ENCODE peak calls at places on chromosomes 7 and 10, in seven cellular contexts. E is neuronal stem cell, O is H1, J is IMR-90, W is H9, U is mesenchymal stem cell, F is trophoblast cell. Q is an unnamed sample.

GRCh38 chr10:102509387-102509786 is 5.6 kb downstream of the SUFU start:
- DNase-seq in J (peak), W (no peak), U (no peak), E (no peak), O (no peak), F (peak), Q (no peak)

GRCh38 chr7:1933066-1933835 is 263.2 kb downstream of the ELFN1 start:
- DNase-seq in F (no peak), W (no peak), U (no peak), E (no peak), J (no peak), O (no peak), Q (peak)

GRCh38 chr7:42617781-42618457 is 294.0 kb downstream of the C7orf25 start:
- DNase-seq in F (no peak), U (no peak), J (no peak), W (peak), E (peak), O (no peak), Q (peak)

GRCh38 chr10:71719464-71720303 is at the start of gene C10orf105:
- DNase-seq in E (no peak), O (no peak), F (no peak), U (no peak), J (no peak), W (peak), Q (peak)

GRCh38 chr7:31120800-31121513 is 68.8 kb downstream of the ADCYAP1R1 start:
- DNase-seq in O (no peak), J (no peak), E (no peak), W (no peak), U (no peak), F (no peak), Q (no peak)

GRCh38 chr7:1721047-1721687 is 51.1 kb downstream of the ELFN1 start:
- DNase-seq in J (peak), E (no peak), W (no peak), F (no peak), U (no peak), O (no peak), Q (no peak)

GRCh38 chr10:103828107-103828506 is 27.3 kb downstream of the SH3PXD2A start:
- DNase-seq in O (no peak), U (no peak), E (no peak), W (no peak), F (peak), J (no peak), Q (no peak)

GRCh38 chr7:100065452-100066186 is 15.9 kb downstream of the ZNF3 start:
- DNase-seq in O (no peak), J (peak), F (no peak), E (no peak), U (peak), W (no peak), Q (no peak)

GRCh38 chr7:23873306-23873705 is 163.3 kb downstream of the STK31 start:
- DNase-seq in F (peak), W (no peak), J (no peak), U (no peak), O (no peak), E (no peak), Q (no peak)

GRCh38 chr10:29332061-29332760 is 43.3 kb downstream of the LYZL1 start:
- DNase-seq in W (no peak), O (no peak), J (no peak), U (no peak), F (no peak), E (no peak), Q (no peak)

GRCh38 chr10:122548699-122549098 is 11.9 kb upstream of the DMBT1 start:
- DNase-seq in U (no peak), E (no peak), F (no peak), W (no peak), J (no peak), O (no peak), Q (peak)

GRCh38 chr10:19245889-19246841 is 197.6 kb downstream of the MALRD1 start:
- DNase-seq in J (peak), O (no peak), E (no peak), U (no peak), F (no peak), W (no peak), Q (peak)

GRCh38 chr7:157188091-157188665 is 49.5 kb downstream of the UBE3C start:
- DNase-seq in E (no peak), O (no peak), W (no peak), F (no peak), J (no peak), U (no peak), Q (no peak)

GRCh38 chr10:9608592-9608991 is 1409.1 kb upstream of the CELF2 start:
- DNase-seq in O (no peak), J (peak), W (no peak), U (peak), F (peak), E (no peak), Q (peak)

GRCh38 chr7:95723583-95724180 is 48.7 kb upstream of the DYNC1I1 start:
- DNase-seq in E (peak), J (peak), W (peak), F (peak), U (peak), O (peak), Q (peak)

GRCh38 chr10:89302628-89303027 is 782 bp downstream of the IFIT2 start:
- DNase-seq in U (no peak), J (no peak), O (no peak), W (no peak), F (no peak), E (no peak), Q (no peak)

GRCh38 chr7:130875901-130876300 is 141.9 kb upstream of the KLF14 start:
- DNase-seq in U (no peak), W (no peak), F (no peak), J (peak), O (no peak), E (no peak), Q (no peak)

GRCh38 chr7:137546671-137547070 is 203.1 kb upstream of the PTN start:
- DNase-seq in W (no peak), F (no peak), J (peak), U (peak), O (no peak), E (no peak), Q (no peak)

GRCh38 chr7:412313-412710 is 107.3 kb downstream of the PDGFA start:
- DNase-seq in W (no peak), J (no peak), U (no peak), E (no peak), O (no peak), F (no peak), Q (no peak)

GRCh38 chr10:14039968-14040668 is 290.6 kb downstream of the FRMD4A start:
- DNase-seq in W (no peak), O (no peak), E (no peak), F (peak), U (peak), J (peak), Q (peak)

GRCh38 chr10:45672201-45673073 is at the start of gene ZFAND4:
- DNase-seq in W (peak), J (peak), F (peak), U (peak), O (peak), E (peak), Q (peak)

GRCh38 chr10:24552346-24553016 is 171.2 kb downstream of the ARHGAP21 start:
- DNase-seq in U (no peak), W (peak), F (peak), J (no peak), E (no peak), O (peak), Q (peak)

GRCh38 chr10:20254078-20254477 is 437.8 kb downstream of the PLXDC2 start:
- DNase-seq in U (no peak), E (no peak), O (no peak), J (peak), W (no peak), F (peak), Q (no peak)

GRCh38 chr7:97868788-97869187 is 3.4 kb downstream of the ASNS start:
- DNase-seq in F (no peak), E (no peak), W (no peak), U (no peak), O (no peak), J (no peak), Q (no peak)

GRCh38 chr10:70381491-70382421 is 669 bp downstream of the LRRC20 start:
- DNase-seq in O (no peak), F (peak), W (peak), U (peak), J (peak), E (no peak), Q (peak)

GRCh38 chr7:81470084-81470723 is 299.6 kb downstream of the HGF start:
- DNase-seq in U (peak), J (peak), O (peak), F (peak), E (peak), W (peak), Q (peak)

GRCh38 chr7:130758429-130759056 is 24.5 kb upstream of the KLF14 start:
- DNase-seq in E (peak), U (peak), W (no peak), J (peak), F (peak), O (no peak), Q (peak)

GRCh38 chr7:111229951-111230350 is 139.0 kb downstream of the LRRN3 start:
- DNase-seq in E (no peak), W (no peak), J (no peak), F (peak), U (peak), O (no peak), Q (peak)

GRCh38 chr7:156962897-156963296 is 13.4 kb downstream of the NOM1 start:
- DNase-seq in J (no peak), U (no peak), E (no peak), O (no peak), W (no peak), F (no peak), Q (no peak)

GRCh38 chr10:71817831-71818268 is 33.2 kb downstream of the PSAP start:
- DNase-seq in J (no peak), E (no peak), W (no peak), U (no peak), O (no peak), F (no peak), Q (no peak)

GRCh38 chr10:97540669-97541500 is 31.7 kb upstream of the ANKRD2 start:
- DNase-seq in W (peak), J (no peak), U (no peak), F (peak), O (no peak), E (no peak), Q (peak)

GRCh38 chr10:3805227-3805790 is 20.3 kb upstream of the KLF6 start:
- DNase-seq in J (peak), O (no peak), U (peak), W (no peak), F (peak), E (no peak), Q (no peak)

DNA sequence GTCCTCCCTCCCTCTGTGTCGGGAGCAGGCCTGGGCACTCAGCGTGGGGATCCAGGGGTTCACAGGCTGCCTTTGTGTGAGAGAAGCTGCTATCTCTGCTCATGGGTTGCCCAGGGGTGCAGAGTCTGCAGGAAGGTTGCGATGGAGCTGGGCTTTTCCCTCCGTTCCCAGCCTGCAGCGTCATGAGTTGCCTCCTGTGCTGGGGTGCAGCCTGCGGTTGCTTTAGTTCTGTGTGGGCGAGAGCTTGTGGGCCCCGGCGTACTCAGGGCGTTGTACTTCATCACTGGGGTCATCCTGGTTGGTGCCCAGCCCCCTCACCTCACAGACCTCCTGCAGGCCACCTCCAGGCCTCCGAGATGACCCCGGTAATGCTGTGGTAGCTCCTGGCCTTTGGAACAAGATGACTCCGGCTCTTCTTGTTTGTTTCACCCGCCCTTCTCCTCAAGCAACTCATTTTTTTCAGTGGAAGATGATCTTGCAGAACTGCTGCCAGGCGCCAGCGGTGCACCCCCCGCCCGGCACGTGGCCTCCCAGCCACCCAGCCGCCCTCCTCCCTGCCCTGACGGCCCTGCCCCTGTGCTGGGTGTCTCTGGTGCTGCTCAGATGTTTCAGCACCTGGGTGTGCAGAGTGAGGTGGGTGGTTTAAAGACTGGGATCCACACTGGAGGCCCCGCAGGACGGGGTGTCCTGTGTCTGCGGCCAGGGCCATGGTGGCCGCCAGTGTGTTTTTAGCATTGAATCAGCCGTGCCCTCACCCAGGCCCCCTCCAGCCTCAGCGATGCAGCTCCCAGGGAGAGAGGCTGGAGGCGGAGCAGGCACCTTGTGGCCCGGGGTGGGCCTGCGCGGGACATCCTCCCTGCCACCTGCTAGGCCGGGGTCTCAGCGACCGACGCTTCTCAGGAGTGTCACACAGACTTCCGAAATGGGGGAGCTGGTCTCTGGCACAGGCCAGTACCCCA is 7.2 kb downstream of the AP5Z1 start:
- DNase-seq in J (no peak), E (no peak), F (no peak), O (no peak), W (no peak), U (no peak), Q (no peak)
- H3K4ac ChIP-seq in J (no peak), E (no peak), F (no peak), O (no peak), W (no peak), U (no peak), Q (no peak)

DNA sequence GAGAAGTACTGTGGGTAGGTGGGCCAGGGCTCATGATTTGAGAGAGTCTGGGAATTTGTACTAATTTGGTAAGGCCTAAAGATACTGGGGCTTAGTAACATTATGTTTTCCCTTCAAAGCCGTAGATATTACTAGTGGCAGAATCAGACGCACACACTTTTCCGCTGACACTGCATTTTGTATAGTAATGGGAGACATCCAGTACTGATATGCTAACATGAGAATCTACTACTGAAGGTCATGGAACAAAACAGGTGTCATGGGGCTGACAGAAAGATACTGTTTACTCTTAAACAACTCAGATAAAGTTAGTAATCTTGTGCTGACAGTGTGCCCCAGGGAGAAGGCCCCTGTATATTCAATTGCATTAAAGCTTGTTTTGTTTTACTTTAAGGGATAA is 11.1 kb upstream of the GIMAP7 start:
- DNase-seq in J (no peak), W (no peak), O (no peak), F (no peak), E (no peak), U (no peak), Q (no peak)
- H3K4ac ChIP-seq in J (no peak), W (no peak), O (no peak), F (no peak), E (no peak), U (no peak), Q (no peak)

GRCh38 chr10:62814901-62815372 is 1.2 kb downstream of the EGR2 start:
- DNase-seq in J (no peak), F (no peak), O (no peak), W (no peak), U (peak), E (peak), Q (peak)

GRCh38 chr10:62812672-62813439 is 3.3 kb downstream of the EGR2 start:
- DNase-seq in W (no peak), F (no peak), U (no peak), J (no peak), O (no peak), E (no peak), Q (no peak)

GRCh38 chr10:62815373-62816111 is 624 bp downstream of the EGR2 start:
- DNase-seq in E (no peak), U (peak), W (peak), J (no peak), O (no peak), F (peak), Q (peak)

GRCh38 chr10:62813453-62813852 is 2.7 kb downstream of the EGR2 start:
- DNase-seq in O (no peak), W (no peak), F (no peak), U (no peak), E (no peak), J (no peak), Q (no peak)

DNA sequence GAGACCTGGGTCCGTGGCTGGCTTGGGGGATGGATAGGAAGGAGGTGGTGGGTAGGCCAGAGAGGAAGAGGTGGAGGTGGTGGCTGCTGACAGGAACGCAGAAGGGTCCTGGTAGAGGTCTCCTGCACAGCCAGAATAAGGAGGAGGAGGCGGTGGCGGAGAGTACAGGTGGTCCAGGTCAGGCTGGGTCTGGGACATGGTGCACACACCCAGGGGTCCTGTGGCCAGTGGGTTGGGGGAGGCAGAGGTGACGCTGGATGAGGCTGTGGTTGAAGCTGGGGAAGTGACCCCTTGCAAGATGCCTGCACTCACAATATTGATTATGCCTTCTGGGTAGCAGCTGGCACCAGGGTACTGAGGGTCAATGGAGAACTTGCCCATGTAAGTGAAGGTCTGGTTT is 2.2 kb downstream of the EGR2 start:
- DNase-seq in W (no peak), E (no peak), O (no peak), U (no peak), J (no peak), F (no peak), Q (no peak)
- H3K4ac ChIP-seq in W (no peak), E (no peak), O (no peak), U (no peak), J (no peak), F (no peak), Q (no peak)

GRCh38 chr10:93762979-93763391 is 5.2 kb downstream of the LGI1 start:
- DNase-seq in U (no peak), O (no peak), F (peak), J (no peak), E (no peak), W (no peak), Q (no peak)
- H3K4ac ChIP-seq in U (no peak), O (no peak), F (no peak), J (no peak), E (no peak), W (no peak), Q (no peak)

GRCh38 chr7:3075441-3075840 is 31.8 kb upstream of the CARD11 start:
- DNase-seq in J (no peak), W (no peak), E (no peak), F (peak), U (no peak), O (no peak), Q (no peak)

GRCh38 chr7:3076163-3076562 is 32.5 kb upstream of the CARD11 start:
- DNase-seq in F (no peak), J (no peak), E (no peak), O (no peak), W (no peak), U (no peak), Q (no peak)

GRCh38 chr7:3076700-3077099 is 33.0 kb upstream of the CARD11 start:
- DNase-seq in J (no peak), U (no peak), O (no peak), F (no peak), E (no peak), W (no peak), Q (no peak)

GRCh38 chr7:3070908-3071307 is 27.2 kb upstream of the CARD11 start:
- DNase-seq in O (no peak), F (no peak), U (no peak), E (no peak), W (no peak), J (no peak), Q (no peak)

DNA sequence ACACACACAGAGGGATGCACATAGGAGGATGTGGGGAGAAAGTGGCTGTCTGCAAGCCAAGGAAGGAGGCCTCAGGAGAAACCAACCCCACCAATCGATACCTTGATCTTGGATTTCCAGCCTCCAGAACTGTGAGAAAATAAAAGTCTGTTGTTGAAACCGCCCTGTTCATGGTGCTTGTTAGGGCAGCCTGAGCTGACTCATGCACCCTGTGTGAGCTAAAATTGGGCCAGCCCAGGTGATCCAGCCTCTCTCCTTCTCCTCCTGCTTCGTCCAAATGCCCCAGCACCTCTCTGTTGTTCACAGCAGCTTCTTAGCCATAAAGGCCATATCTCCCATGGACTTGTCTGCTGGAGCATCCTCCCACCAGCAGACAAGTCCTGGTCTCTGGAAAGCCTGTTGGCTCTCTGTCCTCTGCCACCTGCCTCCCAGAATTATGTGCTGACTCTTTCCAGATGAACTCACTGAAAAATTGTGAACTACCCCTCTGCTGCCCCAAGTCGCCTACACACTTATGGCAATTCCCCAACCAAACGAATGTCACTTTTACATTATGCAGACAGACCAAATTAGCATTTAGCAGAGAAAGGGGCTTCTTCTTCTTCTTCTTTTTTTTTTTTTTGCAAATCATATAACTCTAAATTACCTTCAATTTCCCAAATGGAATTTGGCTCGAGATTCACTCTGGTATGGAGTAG is 30.2 kb upstream of the CARD11 start:
- DNase-seq in U (no peak), O (no peak), E (no peak), J (no peak), W (no peak), F (no peak), Q (no peak)
- H3K4ac ChIP-seq in U (no peak), O (no peak), E (no peak), J (no peak), W (no peak), F (no peak), Q (no peak)